ENCODE peak calls at places on chromosomes 13 and 19, in four cellular contexts. F is K562, Q is HEK293T, T is HepG2. Z is an unnamed sample.

GRCh38 chr13:96089749-96090239 is at the start of gene HS6ST3:
- DNase-seq in T (no peak), F (peak), Q (peak), Z (peak)

GRCh38 chr19:9947441-9947840 is 11.1 kb upstream of the OLFM2 start:
- DNase-seq in T (no peak), Q (no peak), F (peak), Z (no peak)

GRCh38 chr13:105920375-105920774 is 615.1 kb downstream of the EFNB2 start:
- DNase-seq in T (no peak), F (no peak), Q (no peak), Z (no peak)

GRCh38 chr13:46492946-46493345 is 60.0 kb upstream of the LRCH1 start:
- DNase-seq in Q (peak), T (peak), F (peak), Z (no peak)

GRCh38 chr19:40416918-40417713 is 3.9 kb upstream of the PRX start:
- DNase-seq in T (peak), Q (no peak), F (peak), Z (no peak)

GRCh38 chr13:79485014-79485441 is 4.1 kb downstream of the NDFIP2 start:
- DNase-seq in F (no peak), Q (no peak), T (peak), Z (no peak)

GRCh38 chr19:13208131-13208963 is 58.1 kb downstream of the IER2 start:
- DNase-seq in F (no peak), Q (no peak), T (no peak), Z (no peak)

GRCh38 chr19:53549354-53549753 is 11.4 kb downstream of the ZNF331 start:
- DNase-seq in T (no peak), F (no peak), Q (no peak), Z (no peak)

GRCh38 chr13:52137489-52137888 is 8.6 kb upstream of the NEK5 start:
- DNase-seq in F (no peak), Q (no peak), T (no peak), Z (no peak)

GRCh38 chr13:98466634-98467236 is 110.2 kb downstream of the STK24 start:
- DNase-seq in F (peak), T (peak), Q (peak), Z (peak)

GRCh38 chr19:30153326-30154210 is 211.5 kb downstream of the URI1 start:
- DNase-seq in F (no peak), T (no peak), Q (no peak), Z (no peak)
- TF ChIP-seq ELF4 in F (no peak), T (no peak), Q (no peak), Z (no peak)

DNA sequence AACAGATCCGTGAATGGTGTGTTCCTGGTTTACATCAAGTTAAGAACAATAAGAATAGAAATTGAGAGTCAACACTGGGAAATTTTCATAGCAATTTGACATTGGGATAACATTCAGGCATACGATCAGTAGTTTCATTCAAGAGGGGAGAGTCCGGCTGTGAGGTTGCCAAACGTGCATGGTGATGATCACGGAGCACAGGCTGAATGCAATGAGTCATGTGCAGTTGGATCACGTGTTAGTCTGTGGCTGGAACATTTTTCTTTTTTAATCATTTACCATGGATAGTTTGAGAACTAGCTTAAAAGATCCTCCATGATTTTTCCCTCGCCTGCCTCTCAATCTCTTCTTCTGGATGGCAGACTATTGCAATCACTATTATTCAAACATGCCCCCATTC is 2.5 kb upstream of the DCT start:
- DNase-seq in F (no peak), T (peak), Q (no peak), Z (no peak)
- TF ChIP-seq ELF4 in F (no peak), T (no peak), Q (no peak), Z (no peak)

GRCh38 chr13:108322206-108322824 is 52.8 kb downstream of the TNFSF13B start:
- DNase-seq in T (peak), Q (peak), F (peak), Z (no peak)
- TF ChIP-seq ELF4 in T (no peak), Q (no peak), F (no peak), Z (no peak)

GRCh38 chr19:47507031-47507430 is 7.8 kb downstream of the NAPA start:
- DNase-seq in Q (no peak), T (no peak), F (no peak), Z (no peak)
- TF ChIP-seq ELF4 in Q (no peak), T (no peak), F (no peak), Z (no peak)

GRCh38 chr19:5083547-5083965 is 114.6 kb downstream of the KDM4B start:
- DNase-seq in T (no peak), F (no peak), Q (no peak), Z (no peak)
- TF ChIP-seq ELF4 in T (no peak), F (no peak), Q (no peak), Z (no peak)

DNA sequence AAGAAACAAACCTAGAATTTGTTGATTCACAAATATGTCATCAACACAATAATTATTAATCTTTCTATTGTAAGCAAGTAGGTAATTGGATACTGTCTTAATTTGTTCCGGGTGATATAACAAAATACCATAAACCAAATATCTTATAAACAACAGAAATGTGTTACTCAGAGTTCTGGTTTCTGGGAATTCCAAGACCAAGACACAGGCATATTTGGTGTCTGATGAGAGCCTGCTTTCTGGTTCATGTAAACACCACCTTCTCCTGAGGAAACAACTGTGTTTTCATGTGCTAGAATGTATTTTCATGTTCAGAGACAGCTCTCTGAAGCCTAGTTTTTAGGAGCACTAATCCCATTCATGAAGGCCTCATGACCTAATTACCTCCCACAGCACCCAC is 1819.5 kb downstream of the SLITRK5 start:
- DNase-seq in Q (no peak), T (no peak), F (no peak), Z (no peak)
- TF ChIP-seq ELF4 in Q (no peak), T (no peak), F (no peak), Z (no peak)

DNA sequence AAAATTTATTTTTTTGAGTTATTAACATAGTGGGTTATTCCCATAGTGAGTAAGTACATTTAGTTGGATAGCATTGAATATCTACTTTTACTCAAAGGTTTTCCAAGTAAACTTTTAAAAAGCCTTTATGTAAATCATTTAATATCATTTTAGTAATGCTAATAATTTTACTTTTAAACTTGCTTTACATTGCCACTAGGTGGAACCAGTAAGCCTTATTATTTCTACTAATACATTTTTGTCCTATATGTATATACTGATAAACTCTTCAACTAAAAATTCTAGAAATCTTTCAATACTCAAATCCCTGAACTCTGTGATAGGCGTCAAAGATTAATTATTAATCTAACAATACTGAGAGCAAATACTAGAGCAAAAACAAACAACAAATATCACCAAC is 1709.2 kb upstream of the PCDH20 start:
- DNase-seq in T (peak), Q (no peak), F (no peak), Z (no peak)
- TF ChIP-seq ELF4 in T (no peak), Q (no peak), F (no peak), Z (no peak)

Z was measured in WTC11.